ENCODE peak calls at places on chromosomes 12 and 14, in eight cellular contexts. One of them, this sample, is unnamed.

GRCh38 chr12:111330800-111331752 is 37.8 kb downstream of the PHETA1 start:
- DNase-seq in CD8-positive, alpha-beta memory T cell: no peak
- DNase-seq in GM23338: peak; percentile 85
- DNase-seq in testis: no peak
- DNase-seq in SK-N-SH: no peak
- DNase-seq in heart right ventricle: no peak
- DNase-seq in CD4-positive, alpha-beta memory T cell: no peak
- DNase-seq in psoas muscle: no peak
- DNase-seq in this sample: peak; percentile 66

GRCh38 chr14:24299255-24300191 is at the start of the genes DHRS1 and NOP9:
- DNase-seq in CD8-positive, alpha-beta memory T cell: peak; percentile 87
- DNase-seq in GM23338: peak; percentile 96
- DNase-seq in testis: peak; percentile 95
- DNase-seq in SK-N-SH: peak; percentile 97
- DNase-seq in heart right ventricle: peak; percentile 91
- DNase-seq in CD4-positive, alpha-beta memory T cell: peak; percentile 90
- DNase-seq in psoas muscle: peak; percentile 95
- DNase-seq in this sample: peak; percentile 91

GRCh38 chr12:88552672-88553079 is 27.6 kb downstream of the KITLG start:
- DNase-seq in CD8-positive, alpha-beta memory T cell: no peak
- DNase-seq in GM23338: no peak
- DNase-seq in testis: no peak
- DNase-seq in SK-N-SH: no peak
- DNase-seq in heart right ventricle: no peak
- DNase-seq in CD4-positive, alpha-beta memory T cell: no peak
- DNase-seq in psoas muscle: no peak
- DNase-seq in this sample: no peak

GRCh38 chr12:122322501-122322900 is 56.2 kb upstream of the VPS33A start:
- DNase-seq in CD8-positive, alpha-beta memory T cell: no peak
- DNase-seq in GM23338: no peak
- DNase-seq in testis: no peak
- DNase-seq in SK-N-SH: no peak
- DNase-seq in heart right ventricle: no peak
- DNase-seq in CD4-positive, alpha-beta memory T cell: no peak
- DNase-seq in psoas muscle: no peak
- DNase-seq in this sample: no peak

GRCh38 chr12:13961983-13962382 is 19.4 kb downstream of the GRIN2B start:
- DNase-seq in CD8-positive, alpha-beta memory T cell: no peak
- DNase-seq in GM23338: no peak
- DNase-seq in testis: no peak
- DNase-seq in SK-N-SH: no peak
- DNase-seq in heart right ventricle: no peak
- DNase-seq in CD4-positive, alpha-beta memory T cell: no peak
- DNase-seq in psoas muscle: no peak
- DNase-seq in this sample: no peak

GRCh38 chr14:89618821-89619551 is 202.0 kb upstream of the FOXN3 start:
- DNase-seq in CD8-positive, alpha-beta memory T cell: peak; percentile 76
- DNase-seq in GM23338: peak; percentile 84
- DNase-seq in testis: peak; percentile 75
- DNase-seq in SK-N-SH: peak; percentile 96
- DNase-seq in heart right ventricle: peak; percentile 79
- DNase-seq in CD4-positive, alpha-beta memory T cell: peak; percentile 75
- DNase-seq in psoas muscle: peak; percentile 88
- DNase-seq in this sample: peak; percentile 79

GRCh38 chr14:65019944-65020566 is 33.4 kb downstream of the FNTB start:
- DNase-seq in CD8-positive, alpha-beta memory T cell: no peak
- DNase-seq in GM23338: peak; percentile 83
- DNase-seq in testis: peak; percentile 67
- DNase-seq in SK-N-SH: peak; percentile 59
- DNase-seq in heart right ventricle: no peak
- DNase-seq in CD4-positive, alpha-beta memory T cell: no peak
- DNase-seq in psoas muscle: no peak
- DNase-seq in this sample: peak; percentile 57

GRCh38 chr14:23061995-23062394 is 4.7 kb upstream of the CDH24 start:
- DNase-seq in CD8-positive, alpha-beta memory T cell: no peak
- DNase-seq in GM23338: no peak
- DNase-seq in testis: peak; percentile 81
- DNase-seq in SK-N-SH: no peak
- DNase-seq in heart right ventricle: no peak
- DNase-seq in CD4-positive, alpha-beta memory T cell: no peak
- DNase-seq in psoas muscle: peak; percentile 71
- DNase-seq in this sample: peak; percentile 76

GRCh38 chr12:106106892-106107291 is 31.9 kb downstream of the NUAK1 start:
- DNase-seq in CD8-positive, alpha-beta memory T cell: no peak
- DNase-seq in GM23338: peak; percentile 60
- DNase-seq in testis: no peak
- DNase-seq in SK-N-SH: no peak
- DNase-seq in heart right ventricle: no peak
- DNase-seq in CD4-positive, alpha-beta memory T cell: no peak
- DNase-seq in psoas muscle: no peak
- DNase-seq in this sample: peak; percentile 40

GRCh38 chr12:116784238-116784612 is 46.1 kb downstream of the RNFT2 start:
- DNase-seq in CD8-positive, alpha-beta memory T cell: no peak
- DNase-seq in GM23338: peak; percentile 28
- DNase-seq in testis: peak; percentile 82
- DNase-seq in SK-N-SH: peak; percentile 25
- DNase-seq in heart right ventricle: no peak
- DNase-seq in CD4-positive, alpha-beta memory T cell: no peak
- DNase-seq in psoas muscle: no peak
- DNase-seq in this sample: peak; percentile 20

GRCh38 chr14:58977366-58977765 is 211.1 kb upstream of the DAAM1 start:
- DNase-seq in CD8-positive, alpha-beta memory T cell: no peak
- DNase-seq in GM23338: no peak
- DNase-seq in testis: no peak
- DNase-seq in SK-N-SH: no peak
- DNase-seq in heart right ventricle: no peak
- DNase-seq in CD4-positive, alpha-beta memory T cell: no peak
- DNase-seq in psoas muscle: no peak
- DNase-seq in this sample: no peak

GRCh38 chr14:71536927-71537772 is 395.1 kb upstream of the RGS6 start:
- DNase-seq in CD8-positive, alpha-beta memory T cell: no peak
- DNase-seq in GM23338: no peak
- DNase-seq in testis: no peak
- DNase-seq in SK-N-SH: no peak
- DNase-seq in heart right ventricle: no peak
- DNase-seq in CD4-positive, alpha-beta memory T cell: no peak
- DNase-seq in psoas muscle: no peak
- DNase-seq in this sample: no peak

GRCh38 chr12:62903151-62903550 is 31.8 kb downstream of the PPM1H start:
- DNase-seq in CD8-positive, alpha-beta memory T cell: no peak
- DNase-seq in GM23338: no peak
- DNase-seq in testis: no peak
- DNase-seq in SK-N-SH: no peak
- DNase-seq in heart right ventricle: no peak
- DNase-seq in CD4-positive, alpha-beta memory T cell: no peak
- DNase-seq in psoas muscle: no peak
- DNase-seq in this sample: no peak

GRCh38 chr12:81450920-81451739 is 308.0 kb downstream of the PPFIA2 start:
- DNase-seq in CD8-positive, alpha-beta memory T cell: no peak
- DNase-seq in GM23338: peak; percentile 95
- DNase-seq in testis: peak; percentile 53
- DNase-seq in SK-N-SH: peak; percentile 56
- DNase-seq in heart right ventricle: no peak
- DNase-seq in CD4-positive, alpha-beta memory T cell: no peak
- DNase-seq in psoas muscle: no peak
- DNase-seq in this sample: peak; percentile 79

GRCh38 chr12:53208877-53209463 is 1.9 kb upstream of the ITGB7 start:
- DNase-seq in CD8-positive, alpha-beta memory T cell: peak; percentile 44
- DNase-seq in GM23338: peak; percentile 28
- DNase-seq in testis: no peak
- DNase-seq in SK-N-SH: no peak
- DNase-seq in heart right ventricle: no peak
- DNase-seq in CD4-positive, alpha-beta memory T cell: no peak
- DNase-seq in psoas muscle: no peak
- DNase-seq in this sample: no peak

GRCh38 chr14:86838363-86838762 is 1154.6 kb downstream of the GALC start:
- DNase-seq in CD8-positive, alpha-beta memory T cell: no peak
- DNase-seq in GM23338: no peak
- DNase-seq in testis: no peak
- DNase-seq in SK-N-SH: no peak
- DNase-seq in heart right ventricle: no peak
- DNase-seq in CD4-positive, alpha-beta memory T cell: no peak
- DNase-seq in psoas muscle: no peak
- DNase-seq in this sample: peak; percentile 15

GRCh38 chr12:45669093-45669492 is 60.4 kb upstream of the ARID2 start:
- DNase-seq in CD8-positive, alpha-beta memory T cell: peak; percentile 21
- DNase-seq in GM23338: no peak
- DNase-seq in testis: no peak
- DNase-seq in SK-N-SH: no peak
- DNase-seq in heart right ventricle: no peak
- DNase-seq in CD4-positive, alpha-beta memory T cell: peak; percentile 30
- DNase-seq in psoas muscle: no peak
- DNase-seq in this sample: no peak

GRCh38 chr14:45559626-45560025 is 306.6 kb upstream of the MIS18BP1 start:
- DNase-seq in CD8-positive, alpha-beta memory T cell: no peak
- DNase-seq in GM23338: peak; percentile 53
- DNase-seq in testis: no peak
- DNase-seq in SK-N-SH: no peak
- DNase-seq in heart right ventricle: no peak
- DNase-seq in CD4-positive, alpha-beta memory T cell: no peak
- DNase-seq in psoas muscle: no peak
- DNase-seq in this sample: no peak

GRCh38 chr12:89796798-89797382 is 88.3 kb upstream of the ATP2B1 start:
- DNase-seq in CD8-positive, alpha-beta memory T cell: no peak
- DNase-seq in GM23338: no peak
- DNase-seq in testis: no peak
- DNase-seq in SK-N-SH: no peak
- DNase-seq in heart right ventricle: no peak
- DNase-seq in CD4-positive, alpha-beta memory T cell: no peak
- DNase-seq in psoas muscle: no peak
- DNase-seq in this sample: no peak

GRCh38 chr14:100117647-100118376 is 41.6 kb downstream of the DEGS2 start:
- DNase-seq in CD8-positive, alpha-beta memory T cell: no peak
- DNase-seq in GM23338: no peak
- DNase-seq in testis: no peak
- DNase-seq in SK-N-SH: no peak
- DNase-seq in heart right ventricle: no peak
- DNase-seq in CD4-positive, alpha-beta memory T cell: no peak
- DNase-seq in psoas muscle: no peak
- DNase-seq in this sample: no peak
- H3K4me3 ChIP-seq in CD8-positive, alpha-beta memory T cell: no peak overlapping the region
- H3K4me3 ChIP-seq in GM23338: no peak overlapping the region
- H3K4me3 ChIP-seq in testis: no peak overlapping the region
- H3K4me3 ChIP-seq in SK-N-SH: no peak overlapping the region
- H3K4me3 ChIP-seq in heart right ventricle: no peak overlapping the region
- H3K4me3 ChIP-seq in CD4-positive, alpha-beta memory T cell: no peak overlapping the region
- H3K4me3 ChIP-seq in psoas muscle: no peak overlapping the region
- H3K4me3 ChIP-seq in this sample: no peak overlapping the region

DNA sequence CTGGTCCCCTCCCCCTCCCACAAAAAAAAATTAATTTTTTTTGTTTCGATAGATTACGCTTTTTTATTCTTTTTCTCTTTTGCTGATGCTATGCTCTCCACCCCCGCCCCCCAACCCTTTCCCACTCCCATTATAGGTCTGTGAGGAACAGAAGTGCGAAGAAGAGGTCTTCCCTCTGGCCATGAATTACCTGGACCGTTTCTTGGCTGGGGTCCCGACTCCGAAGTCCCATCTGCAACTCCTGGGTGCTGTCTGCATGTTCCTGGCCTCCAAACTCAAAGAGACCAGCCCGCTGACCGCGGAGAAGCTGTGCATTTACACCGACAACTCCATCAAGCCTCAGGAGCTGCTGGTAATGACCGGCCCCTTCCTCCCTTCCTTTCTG is 2.3 kb downstream of the CCND2 start:
- DNase-seq in CD8-positive, alpha-beta memory T cell: no peak
- DNase-seq in GM23338: peak; percentile 36
- DNase-seq in testis: no peak
- DNase-seq in SK-N-SH: no peak
- DNase-seq in heart right ventricle: peak; percentile 29
- DNase-seq in CD4-positive, alpha-beta memory T cell: no peak
- DNase-seq in psoas muscle: no peak
- DNase-seq in this sample: peak; percentile 61
- H3K27ac ChIP-seq in CD8-positive, alpha-beta memory T cell: peak overlapping the region; percentile 94
- H3K27ac ChIP-seq in GM23338: peak overlapping the region; percentile 53
- H3K27ac ChIP-seq in testis: peak overlapping the region; percentile 89
- H3K27ac ChIP-seq in SK-N-SH: no peak overlapping the region
- H3K27ac ChIP-seq in heart right ventricle: peak overlapping the region; percentile 98
- H3K27ac ChIP-seq in CD4-positive, alpha-beta memory T cell: peak overlapping the region; percentile 91
- H3K27ac ChIP-seq in psoas muscle: no peak overlapping the region
- H3K27ac ChIP-seq in this sample: peak overlapping the region; percentile 89

GRCh38 chr14:70189678-70190077 is 927 bp upstream of the SLC8A3 start:
- DNase-seq in CD8-positive, alpha-beta memory T cell: no peak
- DNase-seq in GM23338: peak; percentile 24
- DNase-seq in testis: no peak
- DNase-seq in SK-N-SH: peak; percentile 52
- DNase-seq in heart right ventricle: no peak
- DNase-seq in CD4-positive, alpha-beta memory T cell: no peak
- DNase-seq in psoas muscle: no peak
- DNase-seq in this sample: peak; percentile 13
- H3K4me3 ChIP-seq in CD8-positive, alpha-beta memory T cell: no peak overlapping the region
- H3K4me3 ChIP-seq in GM23338: peak overlapping the region; percentile 88
- H3K4me3 ChIP-seq in testis: no peak overlapping the region
- H3K4me3 ChIP-seq in SK-N-SH: peak overlapping the region; percentile 57
- H3K4me3 ChIP-seq in heart right ventricle: no peak overlapping the region
- H3K4me3 ChIP-seq in CD4-positive, alpha-beta memory T cell: no peak overlapping the region
- H3K4me3 ChIP-seq in psoas muscle: peak overlapping the region; percentile 91
- H3K4me3 ChIP-seq in this sample: peak overlapping the region; percentile 76

GRCh38 chr14:34049769-34050168 is 98.9 kb upstream of the EGLN3 start:
- DNase-seq in CD8-positive, alpha-beta memory T cell: no peak
- DNase-seq in GM23338: no peak
- DNase-seq in testis: no peak
- DNase-seq in SK-N-SH: no peak
- DNase-seq in heart right ventricle: no peak
- DNase-seq in CD4-positive, alpha-beta memory T cell: no peak
- DNase-seq in psoas muscle: no peak
- DNase-seq in this sample: peak; percentile 94
- H3K27ac ChIP-seq in CD8-positive, alpha-beta memory T cell: no peak overlapping the region
- H3K27ac ChIP-seq in GM23338: no peak overlapping the region
- H3K27ac ChIP-seq in testis: no peak overlapping the region
- H3K27ac ChIP-seq in SK-N-SH: no peak overlapping the region
- H3K27ac ChIP-seq in heart right ventricle: no peak overlapping the region
- H3K27ac ChIP-seq in CD4-positive, alpha-beta memory T cell: no peak overlapping the region
- H3K27ac ChIP-seq in psoas muscle: no peak overlapping the region
- H3K27ac ChIP-seq in this sample: peak overlapping the region; percentile 86

GRCh38 chr14:73712071-73712506 is 2.1 kb downstream of the PNMA1 start:
- DNase-seq in CD8-positive, alpha-beta memory T cell: no peak
- DNase-seq in GM23338: no peak
- DNase-seq in testis: no peak
- DNase-seq in SK-N-SH: no peak
- DNase-seq in heart right ventricle: no peak
- DNase-seq in CD4-positive, alpha-beta memory T cell: no peak
- DNase-seq in psoas muscle: no peak
- DNase-seq in this sample: no peak
- H3K4me3 ChIP-seq in CD8-positive, alpha-beta memory T cell: peak overlapping the region; percentile 75
- H3K4me3 ChIP-seq in GM23338: peak overlapping the region; percentile 97
- H3K4me3 ChIP-seq in testis: peak overlapping the region; percentile 96
- H3K4me3 ChIP-seq in SK-N-SH: peak overlapping the region; percentile 83
- H3K4me3 ChIP-seq in heart right ventricle: peak overlapping the region; percentile 69
- H3K4me3 ChIP-seq in CD4-positive, alpha-beta memory T cell: peak overlapping the region; percentile 96
- H3K4me3 ChIP-seq in psoas muscle: peak overlapping the region; percentile 79
- H3K4me3 ChIP-seq in this sample: peak overlapping the region; percentile 72

GRCh38 chr12:33614630-33615029 is 175.0 kb upstream of the SYT10 start:
- DNase-seq in CD8-positive, alpha-beta memory T cell: no peak
- DNase-seq in GM23338: no peak
- DNase-seq in testis: no peak
- DNase-seq in SK-N-SH: no peak
- DNase-seq in heart right ventricle: no peak
- DNase-seq in CD4-positive, alpha-beta memory T cell: no peak
- DNase-seq in psoas muscle: no peak
- DNase-seq in this sample: no peak
- H3K27ac ChIP-seq in CD8-positive, alpha-beta memory T cell: no peak overlapping the region
- H3K27ac ChIP-seq in GM23338: no peak overlapping the region
- H3K27ac ChIP-seq in testis: no peak overlapping the region
- H3K27ac ChIP-seq in SK-N-SH: no peak overlapping the region
- H3K27ac ChIP-seq in heart right ventricle: no peak overlapping the region
- H3K27ac ChIP-seq in CD4-positive, alpha-beta memory T cell: no peak overlapping the region
- H3K27ac ChIP-seq in psoas muscle: no peak overlapping the region
- H3K27ac ChIP-seq in this sample: no peak overlapping the region

GRCh38 chr12:11862794-11863193 is 207.9 kb upstream of the BCL2L14 start:
- DNase-seq in CD8-positive, alpha-beta memory T cell: no peak
- DNase-seq in GM23338: no peak
- DNase-seq in testis: no peak
- DNase-seq in SK-N-SH: no peak
- DNase-seq in heart right ventricle: no peak
- DNase-seq in CD4-positive, alpha-beta memory T cell: no peak
- DNase-seq in psoas muscle: no peak
- DNase-seq in this sample: no peak
- H3K4me3 ChIP-seq in CD8-positive, alpha-beta memory T cell: no peak overlapping the region
- H3K4me3 ChIP-seq in GM23338: no peak overlapping the region
- H3K4me3 ChIP-seq in testis: no peak overlapping the region
- H3K4me3 ChIP-seq in SK-N-SH: no peak overlapping the region
- H3K4me3 ChIP-seq in heart right ventricle: no peak overlapping the region
- H3K4me3 ChIP-seq in CD4-positive, alpha-beta memory T cell: no peak overlapping the region
- H3K4me3 ChIP-seq in psoas muscle: no peak overlapping the region
- H3K4me3 ChIP-seq in this sample: no peak overlapping the region

This sample was measured in SJCRH30.